ENCODE peak calls at places on chromosomes 2 and 18, in nine cellular contexts. A is Right ventricle myocardium inferior, O is RKO, Q is choroid plexus epithelial cell, W is nucleus accumbens, K is Panc1, F is hepatic stellate cell, J is fibroblast of mammary gland, V is heart left ventricle. Z is an unnamed sample.
A peak's percentile ranks its signal among the peaks of the same experiment; 100 is the strongest.

GRCh38 chr2:226600184-226600583 is 199.4 kb downstream of the IRS1 start:
- DNase-seq in F (no peak), W (no peak), Q (peak; percentile 43), K (no peak), O (no peak), A (no peak), J (no peak), V (no peak), Z (no peak)

GRCh38 chr18:35038029-35038428 is 3.2 kb upstream of the MAPRE2 start:
- DNase-seq in F (no peak), A (no peak), K (no peak), V (no peak), W (no peak), Q (no peak), O (no peak), J (no peak), Z (no peak)

GRCh38 chr2:128317186-128317897 is 1.3 kb downstream of the HS6ST1 start:
- DNase-seq in J (no peak), F (no peak), Q (no peak), K (no peak), W (no peak), A (peak; percentile 74), V (peak; percentile 30), O (no peak), Z (no peak)

GRCh38 chr18:79926715-79927596 is 24.5 kb downstream of the SLC66A2 start:
- DNase-seq in K (no peak), J (no peak), F (no peak), O (no peak), A (no peak), W (no peak), V (peak; percentile 11), Q (peak; percentile 22), Z (no peak)

GRCh38 chr2:180334514-180334913 is 327.4 kb upstream of the CWC22 start:
- DNase-seq in O (no peak), A (no peak), W (no peak), Q (no peak), V (no peak), K (no peak), J (no peak), F (no peak), Z (no peak)

GRCh38 chr2:231617059-231617926 is 24.6 kb downstream of the TEX44 start:
- DNase-seq in W (no peak), A (no peak), O (no peak), Q (peak; percentile 34), F (no peak), J (no peak), V (no peak), K (no peak), Z (no peak)

GRCh38 chr2:218229851-218230250 is 12.9 kb downstream of the ARPC2 start:
- DNase-seq in Q (peak; percentile 25), K (no peak), F (no peak), V (no peak), O (no peak), A (no peak), W (no peak), J (no peak), Z (no peak)

GRCh38 chr18:79863946-79864725 is 66.4 kb downstream of the KCNG2 start:
- DNase-seq in F (no peak), K (no peak), Q (no peak), O (no peak), J (no peak), V (no peak), A (peak; percentile 30), W (no peak), Z (no peak)

GRCh38 chr2:1538663-1539062 is 125.4 kb downstream of the TPO start:
- DNase-seq in V (no peak), F (peak; percentile 82), W (no peak), A (no peak), Q (peak; percentile 56), O (peak; percentile 36), J (peak; percentile 14), K (no peak), Z (no peak)

GRCh38 chr2:9630001-9630749 is 622 bp downstream of the YWHAQ start:
- DNase-seq in Q (peak; percentile 67), K (no peak), W (no peak), A (peak; percentile 93), V (peak; percentile 85), F (peak; percentile 56), O (peak; percentile 72), J (peak; percentile 54), Z (no peak)

GRCh38 chr2:224816816-224817215 is 100.7 kb upstream of the CCDC195 start:
- DNase-seq in V (no peak), J (peak; percentile 72), O (peak; percentile 70), K (peak; percentile 65), F (peak; percentile 45), W (no peak), Q (peak; percentile 88), A (no peak), Z (no peak)

GRCh38 chr18:36931116-36931515 is 102.2 kb downstream of the KIAA1328 start:
- DNase-seq in K (no peak), A (no peak), V (no peak), O (no peak), F (no peak), J (no peak), Q (no peak), W (no peak), Z (no peak)

GRCh38 chr2:169659314-169659713 is 34.9 kb downstream of the CFAP210 start:
- DNase-seq in W (no peak), V (no peak), K (no peak), J (no peak), F (no peak), Q (no peak), A (no peak), O (no peak), Z (no peak)

GRCh38 chr2:120134263-120134662 is 88.9 kb downstream of the TMEM185B start:
- DNase-seq in A (no peak), F (peak; percentile 65), W (no peak), Q (peak; percentile 98), J (peak; percentile 97), K (no peak), V (no peak), O (peak; percentile 67), Z (no peak)

GRCh38 chr2:29632018-29632417 is 289.4 kb downstream of the ALK start:
- DNase-seq in W (no peak), F (peak; percentile 20), J (peak; percentile 83), V (no peak), Q (peak; percentile 23), O (no peak), K (no peak), A (no peak), Z (no peak)

GRCh38 chr2:227853765-227854271 is 17.6 kb upstream of the DAW1 start:
- DNase-seq in J (peak; percentile 69), W (no peak), O (no peak), K (no peak), Q (peak; percentile 21), V (no peak), F (no peak), A (no peak), Z (no peak)

GRCh38 chr18:60984496-60984895 is 348.7 kb upstream of the CDH20 start:
- DNase-seq in J (peak; percentile 85), A (no peak), O (no peak), F (peak; percentile 9), W (no peak), Q (peak; percentile 95), V (no peak), K (no peak), Z (no peak)

GRCh38 chr2:142880275-142880674 is 2.8 kb downstream of the KYNU start:
- DNase-seq in A (no peak), F (no peak), O (no peak), J (peak; percentile 85), Q (peak; percentile 76), K (no peak), W (no peak), V (no peak), Z (no peak)

GRCh38 chr2:6917071-6917760 is at the start of gene RNF144A:
- DNase-seq in J (peak; percentile 44), O (peak; percentile 58), F (peak; percentile 50), V (peak; percentile 70), Q (peak; percentile 54), A (peak; percentile 88), W (no peak), K (no peak), Z (no peak)